ENCODE peak calls at places on chromosomes 5 and 9, in ten cellular contexts. V, O, S, M, T, A, D, B, N and J are unnamed samples.

GRCh38 chr5:36180556-36181350 is 28.8 kb downstream of the SKP2 start:
- DNase-seq in V (no peak), O (no peak), S (no peak), M (no peak), T (no peak), A (no peak), D (no peak), B (no peak), N (no peak), J (no peak)

GRCh38 chr5:135296900-135297816 is 101.9 kb downstream of the MACROH2A1 start:
- DNase-seq in V (no peak), O (no peak), S (no peak), M (no peak), T (no peak), A (no peak), D (no peak), B (no peak), N (no peak), J (no peak)

GRCh38 chr9:9498846-9499245 is 1114.0 kb downstream of the PTPRD start:
- DNase-seq in V (no peak), O (no peak), S (no peak), M (no peak), T (no peak), A (no peak), D (no peak), B (no peak), N (no peak), J (no peak)

GRCh38 chr9:112179816-112180215 is 4.7 kb upstream of the SUSD1 start:
- DNase-seq in V (no peak), O (no peak), S (peak), M (no peak), T (no peak), A (no peak), D (no peak), B (no peak), N (no peak), J (no peak)

GRCh38 chr9:26260238-26260637 is 582.0 kb upstream of the TUSC1 start:
- DNase-seq in V (peak), O (no peak), S (no peak), M (no peak), T (peak), A (no peak), D (no peak), B (no peak), N (no peak), J (peak)

GRCh38 chr9:79858509-79858908 is 286.7 kb downstream of the TLE4 start:
- DNase-seq in V (peak), O (peak), S (no peak), M (peak), T (peak), A (no peak), D (no peak), B (no peak), N (no peak), J (peak)

GRCh38 chr9:76373173-76373771 is 21.0 kb downstream of the RFK start:
- DNase-seq in V (no peak), O (no peak), S (peak), M (peak), T (peak), A (peak), D (no peak), B (no peak), N (no peak), J (peak)

GRCh38 chr9:106953166-106953565 is 90.2 kb downstream of the ZNF462 start:
- DNase-seq in V (peak), O (no peak), S (no peak), M (no peak), T (peak), A (no peak), D (no peak), B (no peak), N (no peak), J (peak)

GRCh38 chr9:75169623-75170022 is 81.3 kb downstream of the OSTF1 start:
- DNase-seq in V (peak), O (no peak), S (no peak), M (no peak), T (no peak), A (no peak), D (no peak), B (no peak), N (no peak), J (peak)

GRCh38 chr5:143376195-143376772 is 27.2 kb downstream of the NR3C1 start:
- DNase-seq in V (no peak), O (no peak), S (no peak), M (no peak), T (no peak), A (no peak), D (no peak), B (no peak), N (no peak), J (no peak)

GRCh38 chr5:60455589-60455988 is 244.4 kb downstream of the DEPDC1B start:
- DNase-seq in V (no peak), O (no peak), S (no peak), M (no peak), T (no peak), A (no peak), D (no peak), B (no peak), N (no peak), J (peak)

GRCh38 chr9:127050581-127050980 is 71.9 kb downstream of the ANGPTL2 start:
- DNase-seq in V (no peak), O (no peak), S (no peak), M (no peak), T (no peak), A (peak), D (no peak), B (no peak), N (no peak), J (no peak)

GRCh38 chr9:115262477-115262876 is 144.5 kb upstream of the TNC start:
- DNase-seq in V (peak), O (no peak), S (no peak), M (peak), T (peak), A (no peak), D (peak), B (no peak), N (no peak), J (peak)

GRCh38 chr5:79069488-79070001 is at the start of the genes BHMT2 and DMGDH:
- DNase-seq in V (no peak), O (no peak), S (peak), M (no peak), T (peak), A (no peak), D (peak), B (no peak), N (no peak), J (peak)

GRCh38 chr5:41793156-41793770 is 77.0 kb downstream of the OXCT1 start:
- DNase-seq in V (no peak), O (no peak), S (no peak), M (no peak), T (peak), A (no peak), D (peak), B (no peak), N (no peak), J (peak)

GRCh38 chr5:31186672-31187267 is 6.7 kb upstream of the CDH6 start:
- DNase-seq in V (peak), O (no peak), S (no peak), M (no peak), T (peak), A (no peak), D (peak), B (no peak), N (no peak), J (peak)

GRCh38 chr5:158899792-158900191 is 199.9 kb downstream of the EBF1 start:
- DNase-seq in V (no peak), O (no peak), S (peak), M (no peak), T (no peak), A (no peak), D (no peak), B (no peak), N (no peak), J (no peak)

GRCh38 chr9:123377211-123377971 is 21.4 kb downstream of the CRB2 start:
- DNase-seq in V (no peak), O (no peak), S (no peak), M (no peak), T (no peak), A (no peak), D (peak), B (peak), N (no peak), J (no peak)

GRCh38 chr9:124471761-124472160 is 21.5 kb downstream of the ADGRD2 start:
- DNase-seq in V (no peak), O (no peak), S (no peak), M (no peak), T (no peak), A (no peak), D (no peak), B (no peak), N (no peak), J (no peak)

GRCh38 chr9:6197330-6197729 is 18.3 kb upstream of the IL33 start:
- DNase-seq in V (no peak), O (no peak), S (no peak), M (no peak), T (peak), A (no peak), D (no peak), B (no peak), N (no peak), J (peak)
- TF ChIP-seq CTCF in V (no peak), O (no peak), S (no peak), M (no peak), T (peak), A (peak), D (peak), B (peak), N (peak), J (peak)

GRCh38 chr5:76290321-76290757 is 112.7 kb upstream of the IQGAP2 start:
- DNase-seq in V (peak), O (no peak), S (no peak), M (peak), T (no peak), A (no peak), D (no peak), B (no peak), N (no peak), J (no peak)
- TF ChIP-seq CTCF in V (no peak), O (no peak), S (no peak), M (no peak), T (no peak), A (no peak), D (no peak), B (no peak), N (no peak), J (no peak)

DNA sequence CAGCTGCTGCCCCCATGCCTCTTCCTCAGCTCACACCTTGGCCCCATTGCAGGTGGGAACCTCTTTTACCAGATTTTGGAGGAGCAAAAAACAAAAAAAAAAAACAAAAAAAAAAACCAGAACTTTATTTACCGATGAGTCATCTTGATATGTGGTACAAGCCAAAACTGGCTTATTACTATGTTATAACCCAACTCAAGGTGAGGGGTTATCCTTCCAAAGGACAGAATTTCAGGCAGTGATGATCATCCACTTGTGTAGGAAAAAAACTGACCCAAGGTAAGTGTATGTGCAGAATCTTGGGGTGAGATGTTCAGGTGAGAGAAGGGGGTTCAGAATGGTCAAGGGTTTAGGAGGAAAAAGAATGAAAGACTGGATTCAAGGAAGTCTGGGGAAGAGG is 142.6 kb upstream of the FST start:
- DNase-seq in V (peak), O (no peak), S (no peak), M (no peak), T (peak), A (no peak), D (no peak), B (no peak), N (no peak), J (no peak)
- TF ChIP-seq CTCF in V (no peak), O (no peak), S (no peak), M (no peak), T (no peak), A (no peak), D (no peak), B (no peak), N (no peak), J (no peak)

DNA sequence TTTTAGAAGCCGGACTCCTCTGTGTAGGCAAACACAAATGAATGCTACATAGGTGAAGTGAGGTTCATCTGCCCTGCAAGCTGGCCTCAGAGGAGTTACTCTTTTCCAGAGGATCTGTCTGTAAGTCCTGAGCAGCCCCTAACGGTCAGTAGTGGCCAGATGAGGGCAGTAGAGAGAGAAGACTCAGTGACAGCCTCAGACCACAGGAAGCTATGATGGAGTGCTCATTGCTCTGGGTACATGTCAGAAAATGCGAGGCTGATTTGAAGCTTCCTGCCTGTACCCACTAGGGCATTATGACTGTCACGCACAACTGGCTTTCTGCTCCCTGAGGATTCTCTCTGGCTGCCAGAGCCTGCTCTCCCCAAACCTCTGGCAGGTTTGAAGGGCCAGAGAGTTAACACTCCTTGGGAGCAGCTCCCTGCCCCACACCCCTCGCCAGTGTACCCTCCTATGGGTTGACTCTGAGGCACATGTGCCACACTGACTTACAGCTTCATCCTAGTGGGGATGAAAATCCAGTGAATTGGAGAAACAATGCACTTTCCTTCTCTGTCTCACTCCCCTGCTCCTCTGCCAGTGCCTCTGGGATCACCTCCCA is 141.5 kb downstream of the GABRG2 start:
- DNase-seq in V (peak), O (no peak), S (peak), M (no peak), T (no peak), A (no peak), D (peak), B (peak), N (peak), J (peak)
- TF ChIP-seq CTCF in V (no peak), O (no peak), S (no peak), M (no peak), T (no peak), A (peak), D (peak), B (peak), N (peak), J (no peak)

GRCh38 chr9:135670721-135671590 is 7.8 kb downstream of the LCN9 start:
- DNase-seq in V (no peak), O (peak), S (no peak), M (no peak), T (no peak), A (no peak), D (peak), B (no peak), N (no peak), J (no peak)

GRCh38 chr9:135669616-135670285 is 6.6 kb downstream of the LCN9 start:
- DNase-seq in V (no peak), O (peak), S (no peak), M (no peak), T (no peak), A (no peak), D (peak), B (no peak), N (no peak), J (no peak)

GRCh38 chr9:135673941-135674340 is 10.8 kb downstream of the LCN9 start:
- DNase-seq in V (no peak), O (no peak), S (no peak), M (no peak), T (no peak), A (no peak), D (no peak), B (no peak), N (no peak), J (no peak)

GRCh38 chr9:135674977-135675376 is 11.9 kb downstream of the LCN9 start:
- DNase-seq in V (no peak), O (no peak), S (no peak), M (no peak), T (no peak), A (no peak), D (no peak), B (no peak), N (no peak), J (no peak)

GRCh38 chr9:135671591-135672041 is 8.5 kb downstream of the LCN9 start:
- DNase-seq in V (no peak), O (peak), S (no peak), M (no peak), T (no peak), A (no peak), D (peak), B (peak), N (no peak), J (no peak)
- TF ChIP-seq CTCF in V (no peak), O (no peak), S (no peak), M (no peak), T (no peak), A (no peak), D (no peak), B (peak), N (no peak), J (no peak)